ENCODE peak calls at places on chromosomes 3 and 15, in eight cellular contexts. G is AML-193; C is epithelial cell of esophagus; D is activated CD8-positive, alpha-beta T cell treated with anti-CD3 and anti-CD28 coated beads, Interleukin-2, amount 10 ng/mL, durations not matched to agents 7 days and 5 days; Y is glutamatergic neuron; P is neural crest cell; X is lower lobe of right lung; B is stimulated activated CD8-positive, alpha-beta memory T cell treated with anti-CD3 and anti-CD28 coated beads, Interleukin-4, amount 100 ng/mL, for 4 hours. N is an unnamed sample.

GRCh38 chr15:100116416-100117190 is 225.2 kb downstream of the ADAMTS17 start:
- DNase-seq in D (no peak), X (no peak), C (no peak), G (no peak), B (no peak), Y (no peak), P (no peak), N (no peak)

GRCh38 chr3:179738998-179739397 is 86.2 kb downstream of the USP13 start:
- DNase-seq in G (no peak), C (no peak), B (no peak), Y (no peak), X (no peak), P (no peak), D (no peak), N (no peak)

GRCh38 chr15:62066663-62067447 is at the start of gene C2CD4A:
- DNase-seq in X (peak), C (peak), G (no peak), B (no peak), D (peak), P (peak), Y (peak), N (peak)

GRCh38 chr15:83516935-83517334 is 69.8 kb downstream of the SH3GL3 start:
- DNase-seq in P (no peak), C (peak), Y (no peak), X (no peak), D (no peak), B (no peak), G (no peak), N (no peak)

GRCh38 chr15:101718896-101719295 is 5.4 kb downstream of the TARS3 start:
- DNase-seq in B (no peak), D (no peak), X (no peak), Y (no peak), C (no peak), P (no peak), G (no peak), N (no peak)

GRCh38 chr3:122488262-122488973 is 26.3 kb downstream of the KPNA1 start:
- DNase-seq in X (no peak), C (no peak), B (no peak), D (no peak), P (no peak), Y (no peak), G (no peak), N (no peak)

GRCh38 chr15:96736384-96736783 is 405.9 kb downstream of the NR2F2 start:
- DNase-seq in Y (no peak), X (no peak), D (no peak), C (no peak), P (no peak), B (no peak), G (no peak), N (no peak)

GRCh38 chr3:150391200-150391599 is 16.9 kb upstream of the TSC22D2 start:
- DNase-seq in P (no peak), B (no peak), Y (no peak), G (no peak), D (no peak), C (peak), X (no peak), N (no peak)

GRCh38 chr15:31216210-31216911 is 110.3 kb upstream of the KLF13 start:
- DNase-seq in C (peak), G (peak), X (peak), P (peak), D (peak), Y (peak), B (no peak), N (peak)

GRCh38 chr15:82625136-82625535 is 22.0 kb downstream of the CPEB1 start:
- DNase-seq in B (no peak), P (no peak), G (no peak), Y (no peak), C (no peak), X (no peak), D (no peak), N (no peak)

GRCh38 chr3:143119974-143120715 is 574 bp downstream of the CHST2 start:
- DNase-seq in G (no peak), D (peak), P (peak), C (peak), X (peak), B (no peak), Y (peak), N (peak)

GRCh38 chr3:28139967-28140634 is 101.3 kb upstream of the CMC1 start:
- DNase-seq in X (no peak), B (no peak), D (no peak), P (no peak), Y (no peak), G (no peak), C (peak), N (no peak)

GRCh38 chr15:41917767-41918430 is 24.0 kb upstream of the SPTBN5 start:
- DNase-seq in D (no peak), B (no peak), Y (no peak), C (peak), X (no peak), P (no peak), G (no peak), N (no peak)

GRCh38 chr15:38687340-38687739 is 122.7 kb upstream of the RASGRP1 start:
- DNase-seq in P (no peak), Y (no peak), G (no peak), X (no peak), B (no peak), C (no peak), D (no peak), N (no peak)

GRCh38 chr3:189557824-189558223 is 73.4 kb upstream of the TP63 start:
- DNase-seq in B (no peak), P (no peak), D (no peak), Y (no peak), G (no peak), X (no peak), C (peak), N (no peak)